ENCODE peak calls at places on chromosomes 11 and 22, in seven cellular contexts. C is GM12865, L is HFF-Myc, Z is stomach, T is A549, J is upper lobe of left lung, X is psoas muscle. F is an unnamed sample.

GRCh38 chr11:114438303-114438702 is 964 bp upstream of the REXO2 start:
- DNase-seq in T (no peak), X (no peak), Z (no peak), C (no peak), J (no peak), L (no peak), F (no peak)

GRCh38 chr11:66904981-66905521 is 48.2 kb downstream of the LRFN4 start:
- DNase-seq in Z (no peak), X (no peak), J (no peak), L (no peak), T (no peak), C (no peak), F (no peak)

GRCh38 chr11:61769169-61769920 is 16.9 kb downstream of the MYRF start:
- DNase-seq in L (no peak), C (no peak), J (no peak), T (peak), Z (peak), X (no peak), F (no peak)

GRCh38 chr11:121613724-121614123 is 161.0 kb upstream of the SORL1-AS1 start:
- DNase-seq in C (no peak), J (no peak), T (no peak), L (no peak), Z (no peak), X (no peak), F (no peak)

GRCh38 chr11:63023415-63023814 is 7.8 kb upstream of the SLC22A8 start:
- DNase-seq in T (no peak), L (no peak), Z (no peak), X (no peak), C (no peak), J (no peak), F (no peak)

GRCh38 chr11:72869845-72870244 is 55.6 kb downstream of the ATG16L2 start:
- DNase-seq in J (no peak), L (no peak), X (no peak), T (no peak), C (no peak), Z (no peak), F (no peak)

GRCh38 chr11:33930317-33931021 is 38.6 kb upstream of the LMO2 start:
- DNase-seq in L (no peak), Z (no peak), X (peak), C (no peak), T (no peak), J (peak), F (no peak)

GRCh38 chr22:43440103-43440387 is 28.2 kb downstream of the MPPED1 start:
- DNase-seq in T (no peak), L (no peak), Z (no peak), X (no peak), J (no peak), C (no peak), F (no peak)

GRCh38 chr11:92932023-92932422 is 37.4 kb upstream of the MTNR1B start:
- DNase-seq in J (no peak), C (no peak), L (no peak), X (no peak), Z (no peak), T (peak), F (no peak)

GRCh38 chr11:10317281-10317755 is 12.4 kb downstream of the ADM start:
- DNase-seq in X (no peak), J (no peak), C (peak), L (no peak), Z (no peak), T (no peak), F (no peak)

GRCh38 chr22:25281675-25282345 is 62.4 kb downstream of the CRYBB2 start:
- DNase-seq in L (no peak), X (no peak), Z (no peak), J (no peak), C (no peak), T (no peak), F (no peak)

GRCh38 chr11:15800121-15800800 is 556.1 kb downstream of the SOX6 start:
- DNase-seq in C (peak), T (no peak), L (no peak), X (peak), Z (peak), J (peak), F (no peak)

GRCh38 chr11:117180661-117181585 is 2.4 kb downstream of the SIDT2 start:
- DNase-seq in J (peak), L (peak), T (peak), X (peak), Z (peak), C (peak), F (no peak)
- TF ChIP-seq CTCF in J (peak), L (peak), T (peak), X (peak), Z (peak), C (peak), F (peak)

GRCh38 chr11:128496249-128496648 is 91.1 kb downstream of the ETS1 start:
- DNase-seq in Z (no peak), X (no peak), C (no peak), J (no peak), L (no peak), T (no peak), F (peak)
- H3K4me3 ChIP-seq in Z (no peak), X (peak), C (peak), J (no peak), L (peak), T (peak), F (no peak)

DNA sequence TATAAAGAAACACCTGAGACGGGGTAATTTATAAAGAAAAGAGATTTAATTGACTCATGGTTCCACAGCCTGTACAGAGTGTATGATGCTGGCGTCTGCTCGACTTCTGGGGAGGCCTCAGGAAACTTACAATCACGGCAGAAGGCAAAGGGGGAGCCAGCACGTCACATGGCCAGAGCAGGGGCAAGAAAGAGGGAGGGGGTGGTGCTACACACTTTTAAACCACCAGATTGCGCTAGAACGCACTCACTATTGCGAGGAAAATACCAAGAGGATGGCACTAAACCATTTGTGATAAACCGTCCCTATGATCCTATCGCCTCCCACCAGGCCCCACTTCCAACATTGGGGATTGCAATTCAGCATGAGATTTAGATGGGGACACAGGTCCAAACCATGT is 79.7 kb upstream of the CARD18 start:
- DNase-seq in X (no peak), L (no peak), J (no peak), T (no peak), C (peak), Z (no peak), F (no peak)
- TF ChIP-seq CTCF in X (no peak), L (no peak), J (no peak), T (no peak), C (no peak), Z (no peak), F (peak)

GRCh38 chr11:58924230-58924629 is 15.1 kb upstream of the GLYATL1 start:
- DNase-seq in Z (no peak), X (no peak), C (no peak), T (no peak), L (no peak), J (no peak), F (no peak)

GRCh38 chr11:58926251-58926650 is 13.0 kb upstream of the GLYATL1 start:
- DNase-seq in L (no peak), J (no peak), C (no peak), T (no peak), Z (no peak), X (no peak), F (peak)

GRCh38 chr11:58922475-58922874 is 16.8 kb upstream of the GLYATL1 start:
- DNase-seq in J (no peak), T (no peak), X (no peak), C (no peak), L (no peak), Z (no peak), F (no peak)

GRCh38 chr11:58921778-58922390 is 17.4 kb upstream of the GLYATL1 start:
- DNase-seq in T (no peak), Z (no peak), X (no peak), L (no peak), C (no peak), J (no peak), F (no peak)

DNA sequence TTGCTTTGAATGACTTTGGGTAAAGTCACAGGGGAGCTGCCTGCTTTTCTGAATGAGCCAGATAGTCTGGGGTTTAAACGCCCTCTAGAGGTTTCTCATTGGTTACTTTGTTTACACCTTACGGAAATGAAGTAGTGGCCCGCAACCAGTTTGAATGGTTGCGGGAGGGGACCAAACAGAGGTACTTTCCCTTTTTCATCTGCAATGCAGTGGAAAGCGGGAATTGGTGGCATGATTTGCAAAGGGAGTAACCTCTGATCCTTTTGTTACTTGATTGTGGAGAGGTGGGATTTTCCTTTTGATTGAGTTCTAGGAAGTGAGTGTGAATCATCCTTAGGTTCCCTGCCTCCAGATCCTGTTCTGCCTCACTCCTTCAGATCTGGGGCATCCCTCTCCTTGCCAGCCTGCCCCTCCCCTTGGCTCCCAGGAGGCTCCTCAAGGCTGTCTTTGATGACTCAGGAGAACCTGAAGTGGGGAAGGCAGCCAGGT is 15.9 kb upstream of the GLYATL1 start:
- DNase-seq in L (no peak), Z (no peak), C (peak), X (no peak), J (no peak), T (no peak), F (no peak)
- H3K4me3 ChIP-seq in L (no peak), Z (no peak), C (no peak), X (no peak), J (no peak), T (no peak), F (no peak)

DNA sequence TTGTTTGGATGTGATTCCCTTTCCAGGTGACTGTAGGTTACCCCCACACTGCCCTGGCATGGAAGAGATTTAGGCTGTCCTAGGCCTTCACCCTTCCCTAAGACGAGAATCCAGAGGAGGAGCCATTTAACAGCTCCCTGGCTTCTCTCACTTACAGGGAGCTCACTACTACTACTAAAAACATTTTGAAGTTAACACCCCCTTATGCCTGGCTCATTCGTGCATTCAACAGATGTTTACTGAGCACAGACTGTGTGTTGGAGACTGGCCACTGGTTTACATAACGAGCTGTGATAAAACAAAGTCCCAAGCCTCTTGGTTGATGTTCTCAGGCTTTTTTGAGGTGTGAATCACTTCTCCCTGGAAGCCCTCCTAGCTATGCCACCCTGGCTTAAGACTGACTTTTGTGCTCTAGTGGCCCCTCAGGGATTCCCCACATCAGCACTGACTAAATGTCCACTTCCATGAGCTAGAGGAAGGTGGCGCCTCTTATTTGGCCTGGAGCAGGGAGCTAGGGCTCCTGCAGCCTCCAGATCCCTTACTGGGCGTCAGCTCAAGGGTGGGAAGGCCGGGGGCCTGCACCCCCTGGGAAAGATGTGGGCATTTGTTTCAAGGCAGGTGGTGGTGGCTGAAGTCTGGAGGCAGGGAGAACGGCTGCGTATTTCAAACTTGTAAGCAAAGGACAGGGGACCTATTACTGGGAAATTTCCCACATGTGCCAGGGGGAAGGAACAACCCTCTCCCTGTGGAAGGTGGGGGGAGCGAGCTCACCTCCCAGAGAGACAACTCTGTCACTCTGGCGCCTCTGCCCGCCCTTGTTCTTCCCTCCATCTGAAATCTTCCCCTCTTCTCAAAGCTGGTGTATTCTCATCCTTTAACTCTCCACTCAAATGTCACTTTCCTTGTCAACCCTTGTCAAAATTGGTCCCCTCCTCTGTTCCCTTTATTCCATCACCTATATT is 19.4 kb upstream of the MALAT1 start:
- DNase-seq in C (no peak), L (no peak), Z (peak), J (peak), X (peak), T (peak), F (no peak)
- TF ChIP-seq CTCF in C (peak), L (peak), Z (peak), J (peak), X (peak), T (peak), F (peak)

GRCh38 chr11:4654635-4655335 is 11.0 kb downstream of the OR51E1 start:
- DNase-seq in L (no peak), T (no peak), Z (no peak), J (no peak), X (no peak), C (no peak), F (no peak)

GRCh38 chr11:4664183-4664582 is 20.4 kb downstream of the OR51E1 start:
- DNase-seq in Z (no peak), T (no peak), J (no peak), L (no peak), X (no peak), C (no peak), F (no peak)

GRCh38 chr11:4664791-4665190 is 21.0 kb downstream of the OR51E1 start:
- DNase-seq in C (no peak), X (no peak), L (no peak), Z (no peak), T (no peak), J (no peak), F (no peak)

DNA sequence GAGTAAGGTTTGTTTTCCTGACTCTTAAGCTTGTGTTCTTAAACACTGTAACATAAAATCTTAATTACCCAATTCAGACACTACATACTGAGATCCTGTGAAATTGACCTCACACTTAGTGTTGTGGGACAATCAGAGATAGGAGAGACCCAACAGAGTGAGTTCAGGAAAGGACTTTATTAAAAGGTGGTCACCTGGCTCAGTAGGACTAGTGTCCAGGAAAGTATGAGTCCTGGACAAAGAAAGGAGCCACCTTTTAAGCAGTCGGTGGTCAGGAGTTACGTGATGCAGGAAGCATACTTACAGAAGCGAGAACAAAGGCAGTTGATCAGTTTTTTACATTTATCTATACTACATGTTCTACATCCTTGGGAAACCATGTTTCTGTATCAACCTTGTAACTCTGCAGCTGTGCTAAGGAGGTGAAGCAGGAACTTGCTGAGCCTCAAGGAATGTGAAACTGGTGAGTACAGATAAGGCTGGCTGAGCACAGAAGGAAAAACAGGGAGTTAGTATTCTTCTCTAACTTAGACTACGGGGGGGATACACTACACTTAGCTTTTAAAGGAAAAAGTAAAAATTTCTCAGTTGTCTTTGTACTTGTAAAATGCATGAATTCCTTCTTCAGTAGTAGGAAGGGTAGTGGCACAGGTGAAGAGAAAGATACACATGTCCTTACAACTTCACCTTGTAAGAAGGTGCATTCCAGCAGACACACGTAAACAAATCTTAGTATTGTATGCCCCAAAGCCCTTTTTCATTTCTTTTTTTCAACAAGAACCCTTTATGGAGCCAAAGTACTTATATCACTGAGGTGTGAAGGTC is 15.1 kb downstream of the OR51E1 start:
- DNase-seq in T (no peak), L (no peak), X (no peak), C (no peak), J (no peak), Z (no peak), F (no peak)
- H3K4me3 ChIP-seq in T (no peak), L (no peak), X (no peak), C (no peak), J (no peak), Z (no peak), F (no peak)

DNA sequence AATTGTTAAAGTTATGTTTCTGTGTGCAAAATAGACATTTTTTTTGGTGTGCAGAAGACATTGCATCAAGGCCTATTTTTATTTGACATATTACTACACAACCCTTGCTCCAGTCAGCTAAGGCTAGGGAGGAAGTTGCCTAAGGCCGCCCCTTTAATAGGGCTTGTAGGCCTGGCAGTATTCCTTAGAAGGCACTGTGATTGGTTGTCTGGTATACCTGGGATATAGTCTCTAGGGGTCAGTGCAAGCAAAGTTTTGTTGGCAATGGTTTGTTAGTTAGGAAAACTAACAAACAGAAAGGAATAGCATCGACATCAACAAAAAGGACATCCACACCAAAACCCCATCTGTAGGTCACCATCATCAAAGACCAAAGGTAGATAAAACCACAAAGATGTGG is 16.9 kb downstream of the CCDC15 start:
- DNase-seq in T (no peak), J (no peak), Z (no peak), C (no peak), L (no peak), X (no peak), F (peak)
- TF ChIP-seq CTCF in T (no peak), J (no peak), Z (no peak), C (no peak), L (no peak), X (no peak), F (peak)

F was measured in LNCaP clone FGC.